ENCODE peak calls at places on chromosomes 4 and X, in ten cellular contexts. U is heart left ventricle, H is stomach, M is breast epithelium, C is A549, E is H1, Y is NB4, F is tibial nerve, S is IMR-90, I is sigmoid colon. K is an unnamed sample.

GRCh38 chr4:7806724-7807123 is 132.9 kb downstream of the AFAP1 start:
- DNase-seq in H (no peak), U (no peak), M (no peak), S (no peak), C (no peak), I (no peak), F (no peak), Y (no peak), E (no peak), K (no peak)

GRCh38 chr4:3461515-3462291 is 1.4 kb upstream of the DOK7 start:
- DNase-seq in H (peak; percentile 96), M (peak; percentile 89), C (no peak), U (peak; percentile 86), Y (peak; percentile 87), E (no peak), F (no peak), S (no peak), I (no peak), K (peak; percentile 98)

GRCh38 chr4:44701037-44701436 is 22.8 kb downstream of the GUF1 start:
- DNase-seq in S (no peak), U (no peak), Y (no peak), C (no peak), E (no peak), M (no peak), I (no peak), H (no peak), F (no peak), K (no peak)

GRCh38 chr4:40564815-40565505 is 64.7 kb downstream of the RBM47 start:
- DNase-seq in I (no peak), S (no peak), U (no peak), F (no peak), H (no peak), M (no peak), Y (no peak), E (no peak), C (no peak), K (peak; percentile 21)

GRCh38 chrX:118498755-118499154 is 3.1 kb downstream of the DOCK11 start:
- DNase-seq in Y (no peak), M (no peak), F (no peak), I (no peak), C (no peak), S (no peak), E (no peak), H (no peak), U (no peak), K (no peak)

GRCh38 chr4:73417973-73418372 is 13.9 kb downstream of the ALB start:
- DNase-seq in I (no peak), C (no peak), F (no peak), Y (peak; percentile 7), E (no peak), H (no peak), U (no peak), S (peak; percentile 1), M (no peak), K (no peak)

GRCh38 chr4:60865238-60865637 is 334.9 kb upstream of the ADGRL3 start:
- DNase-seq in F (no peak), H (no peak), C (no peak), M (no peak), S (no peak), Y (peak; percentile 3), U (no peak), I (no peak), E (no peak), K (no peak)

GRCh38 chr4:150962245-150962644 is 52.8 kb downstream of the LRBA start:
- DNase-seq in Y (no peak), H (no peak), F (no peak), E (no peak), M (no peak), U (no peak), S (peak; percentile 23), C (no peak), I (no peak), K (no peak)

GRCh38 chr4:144709793-144710525 is 64.0 kb downstream of the HHIP start:
- DNase-seq in E (no peak), C (peak; percentile 44), S (peak; percentile 66), F (peak; percentile 25), Y (no peak), I (no peak), U (no peak), M (peak; percentile 40), H (no peak), K (no peak)
- TF ChIP-seq POLR2A in E (no peak), C (no peak), S (no peak), F (no peak), Y (no peak), I (no peak), U (no peak), M (no peak), H (no peak), K (no peak)

GRCh38 chr4:20252656-20253271 is 1.1 kb downstream of the SLIT2 start:
- DNase-seq in U (peak; percentile 37), I (peak; percentile 74), F (peak; percentile 18), E (no peak), H (no peak), Y (peak; percentile 9), C (no peak), M (no peak), S (peak; percentile 39), K (peak; percentile 26)

GRCh38 chr4:20255251-20255586 is 3.5 kb downstream of the SLIT2 start:
- DNase-seq in S (no peak), F (no peak), I (no peak), H (no peak), M (no peak), U (no peak), C (no peak), E (no peak), Y (no peak), K (no peak)

GRCh38 chr4:20254517-20255250 is 3.0 kb downstream of the SLIT2 start:
- DNase-seq in U (peak; percentile 29), S (peak; percentile 39), F (no peak), Y (no peak), I (peak; percentile 71), C (no peak), E (no peak), H (no peak), M (no peak), K (peak; percentile 19)

GRCh38 chr4:20253272-20253798 is 1.6 kb downstream of the SLIT2 start:
- DNase-seq in C (no peak), F (no peak), U (peak; percentile 21), M (no peak), S (peak; percentile 15), I (peak; percentile 63), H (no peak), E (no peak), Y (no peak), K (no peak)

DNA sequence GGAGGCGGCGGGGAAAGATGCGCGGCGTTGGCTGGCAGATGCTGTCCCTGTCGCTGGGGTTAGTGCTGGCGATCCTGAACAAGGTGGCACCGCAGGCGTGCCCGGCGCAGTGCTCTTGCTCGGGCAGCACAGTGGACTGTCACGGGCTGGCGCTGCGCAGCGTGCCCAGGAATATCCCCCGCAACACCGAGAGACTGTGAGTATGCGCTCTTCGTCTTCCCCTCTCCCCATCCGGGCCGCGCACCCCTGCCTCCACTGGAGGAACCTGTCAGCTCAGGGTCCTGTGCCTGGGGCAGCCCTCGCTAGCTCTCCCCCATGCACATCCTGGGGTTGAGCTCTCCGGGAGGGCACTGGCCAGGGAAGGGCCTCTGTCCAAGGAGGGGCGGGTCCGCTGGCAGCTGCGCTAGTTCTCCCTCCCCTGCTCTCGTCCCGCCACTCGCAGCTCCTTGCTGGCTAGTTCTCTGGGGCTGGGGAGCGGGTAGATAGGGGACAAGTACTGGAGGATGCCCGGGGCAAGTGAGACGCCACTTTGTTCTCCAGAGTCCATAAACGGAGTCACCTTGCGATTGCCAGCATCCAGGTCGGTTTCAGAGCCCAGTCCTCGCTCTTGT is 2.2 kb downstream of the SLIT2 start:
- DNase-seq in F (no peak), E (no peak), I (peak; percentile 75), U (peak; percentile 40), H (no peak), Y (no peak), S (peak; percentile 30), C (no peak), M (no peak), K (no peak)
- H3K4me3 ChIP-seq in F (peak overlapping the region; percentile 65), E (peak overlapping the region; percentile 69), I (peak overlapping the region; percentile 73), U (peak overlapping the region; percentile 30), H (peak overlapping the region; percentile 53), Y (no peak overlapping the region), S (peak overlapping the region; percentile 55), C (no peak overlapping the region), M (peak overlapping the region; percentile 66), K (peak overlapping the region; percentile 30)

DNA sequence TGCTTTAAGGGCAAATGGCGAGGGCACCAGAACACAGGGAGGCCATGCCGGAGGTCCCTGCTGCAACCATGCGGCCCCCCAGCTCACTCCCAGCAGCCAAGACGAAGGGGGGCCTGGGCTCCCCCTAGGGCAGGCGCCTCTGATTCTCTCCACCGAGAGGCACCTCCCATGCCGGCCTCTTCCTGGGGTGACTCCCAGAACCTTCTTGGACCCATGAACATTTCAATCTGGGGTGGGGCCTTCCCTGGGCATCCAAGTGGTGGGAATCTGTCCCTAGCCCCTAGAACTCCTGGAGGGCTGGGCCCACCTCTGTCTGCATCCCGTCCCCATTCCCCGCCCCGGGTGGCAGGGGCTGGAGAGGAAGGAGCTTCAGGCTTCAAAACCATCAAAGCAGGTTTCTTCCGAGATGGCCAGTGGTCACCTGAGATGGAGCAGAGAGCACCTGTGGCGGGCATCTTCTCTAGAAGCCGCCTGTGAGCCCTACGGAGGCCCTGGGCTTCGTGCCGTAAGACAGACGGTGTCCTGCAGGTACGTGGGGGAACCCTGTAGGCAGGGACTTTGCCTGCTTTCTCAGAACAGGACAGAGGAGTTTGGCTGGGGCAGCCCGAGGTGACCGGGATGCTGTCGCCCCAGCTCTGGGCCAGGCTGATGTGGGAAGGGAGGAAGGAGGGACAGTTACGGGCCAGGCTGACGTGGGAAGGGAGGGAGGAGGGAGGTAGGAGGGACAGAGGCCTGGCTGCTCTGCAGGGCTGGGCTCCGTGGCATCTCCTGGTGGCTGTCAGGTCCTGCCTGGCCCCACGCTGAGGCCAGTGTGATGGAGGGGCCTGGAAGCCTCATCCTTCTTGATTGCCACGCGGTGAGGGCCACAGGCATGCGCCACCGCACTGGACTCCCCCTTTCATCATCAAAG is 6.8 kb upstream of the SLC25A6 start:
- DNase-seq in H (no peak), M (no peak), I (peak; percentile 77), E (no peak), S (peak; percentile 16), U (peak; percentile 55), Y (no peak), C (no peak), F (no peak), K (peak; percentile 8)
- TF ChIP-seq POLR2A in H (no peak), M (no peak), I (no peak), E (peak; percentile 44), S (no peak), U (no peak), Y (no peak), C (no peak), F (no peak), K (no peak)

GRCh38 chrX:107940095-107940494 is 42.1 kb downstream of the TEX13B start:
- DNase-seq in F (no peak), H (no peak), E (no peak), U (no peak), C (no peak), S (no peak), I (no peak), M (no peak), Y (no peak), K (no peak)

GRCh38 chrX:107936434-107936730 is 45.8 kb downstream of the TEX13B start:
- DNase-seq in Y (no peak), F (no peak), C (no peak), U (no peak), M (no peak), H (no peak), I (no peak), E (no peak), S (no peak), K (no peak)

GRCh38 chrX:107935200-107935599 is 47.0 kb downstream of the TEX13B start:
- DNase-seq in Y (no peak), F (no peak), S (peak; percentile 5), I (no peak), M (no peak), E (no peak), H (no peak), U (no peak), C (peak; percentile 40), K (no peak)

GRCh38 chrX:107934262-107934661 is 47.9 kb downstream of the TEX13B start:
- DNase-seq in F (no peak), H (no peak), Y (no peak), M (no peak), C (no peak), U (no peak), E (no peak), I (no peak), S (no peak), K (no peak)

GRCh38 chrX:107935664-107936433 is 46.3 kb downstream of the TEX13B start:
- DNase-seq in H (no peak), S (no peak), Y (no peak), U (no peak), I (no peak), C (peak; percentile 4), E (no peak), F (no peak), M (no peak), K (no peak)
- H3K4me3 ChIP-seq in H (peak overlapping the region; percentile 26), S (no peak overlapping the region), Y (no peak overlapping the region), U (no peak overlapping the region), I (no peak overlapping the region), C (peak overlapping the region; percentile 46), E (peak overlapping the region; percentile 56), F (peak overlapping the region; percentile 12), M (peak overlapping the region; percentile 41), K (no peak overlapping the region)